ENCODE peak calls at places on chromosomes 11 and 22, in eight cellular contexts. One of them, this sample, is unnamed.

GRCh38 chr11:18527512-18527911 is 770 bp upstream of the TSG101 start:
- DNase-seq in tibial nerve: no peak
- DNase-seq in endothelial cell: no peak
- DNase-seq in neural crest cell: no peak
- DNase-seq in AG10803: peak; percentile 31
- DNase-seq in heart right ventricle: no peak
- DNase-seq in nephron progenitor cell: no peak
- DNase-seq in epithelial cell of proximal tubule: peak; percentile 45
- DNase-seq in this sample: peak; percentile 50

GRCh38 chr22:49166746-49167145 is 660.9 kb downstream of the BRD1 start:
- DNase-seq in nephron progenitor cell: no peak
- DNase-seq in neural crest cell: no peak
- DNase-seq in tibial nerve: no peak
- DNase-seq in heart right ventricle: no peak
- DNase-seq in epithelial cell of proximal tubule: no peak
- DNase-seq in endothelial cell: no peak
- DNase-seq in AG10803: no peak
- DNase-seq in this sample: no peak

GRCh38 chr11:67504950-67505561 is at the start of gene PITPNM1:
- DNase-seq in neural crest cell: peak; percentile 58
- DNase-seq in endothelial cell: peak; percentile 38
- DNase-seq in epithelial cell of proximal tubule: no peak
- DNase-seq in tibial nerve: peak; percentile 41
- DNase-seq in AG10803: peak; percentile 29
- DNase-seq in heart right ventricle: peak; percentile 87
- DNase-seq in nephron progenitor cell: peak; percentile 85
- DNase-seq in this sample: no peak

GRCh38 chr11:117547188-117547831 is 219.7 kb downstream of the CEP164 start:
- DNase-seq in endothelial cell: no peak
- DNase-seq in heart right ventricle: no peak
- DNase-seq in epithelial cell of proximal tubule: no peak
- DNase-seq in AG10803: no peak
- DNase-seq in tibial nerve: no peak
- DNase-seq in neural crest cell: no peak
- DNase-seq in nephron progenitor cell: no peak
- DNase-seq in this sample: no peak

GRCh38 chr22:27551402-27551801 is 250.2 kb downstream of the MN1 start:
- DNase-seq in neural crest cell: no peak
- DNase-seq in heart right ventricle: no peak
- DNase-seq in AG10803: no peak
- DNase-seq in epithelial cell of proximal tubule: no peak
- DNase-seq in nephron progenitor cell: no peak
- DNase-seq in tibial nerve: no peak
- DNase-seq in endothelial cell: no peak
- DNase-seq in this sample: no peak

GRCh38 chr11:125164422-125165110 is at the start of gene PKNOX2:
- DNase-seq in AG10803: peak; percentile 43
- DNase-seq in tibial nerve: peak; percentile 69
- DNase-seq in heart right ventricle: peak; percentile 83
- DNase-seq in endothelial cell: peak; percentile 95
- DNase-seq in nephron progenitor cell: peak; percentile 93
- DNase-seq in epithelial cell of proximal tubule: no peak
- DNase-seq in neural crest cell: peak; percentile 88
- DNase-seq in this sample: no peak

GRCh38 chr11:124863826-124864165 is 1.4 kb upstream of the ROBO3 start:
- DNase-seq in epithelial cell of proximal tubule: no peak
- DNase-seq in AG10803: no peak
- DNase-seq in heart right ventricle: no peak
- DNase-seq in endothelial cell: no peak
- DNase-seq in nephron progenitor cell: peak; percentile 67
- DNase-seq in tibial nerve: no peak
- DNase-seq in neural crest cell: no peak
- DNase-seq in this sample: no peak

GRCh38 chr11:79438631-79439429 is 2.0 kb downstream of the TENM4 start:
- DNase-seq in endothelial cell: peak; percentile 6
- DNase-seq in AG10803: peak; percentile 48
- DNase-seq in nephron progenitor cell: peak; percentile 22
- DNase-seq in neural crest cell: no peak
- DNase-seq in epithelial cell of proximal tubule: no peak
- DNase-seq in heart right ventricle: peak; percentile 9
- DNase-seq in tibial nerve: peak; percentile 44
- DNase-seq in this sample: no peak

GRCh38 chr22:44583076-44583760 is 85.2 kb upstream of the RTL6 start:
- DNase-seq in tibial nerve: no peak
- DNase-seq in epithelial cell of proximal tubule: no peak
- DNase-seq in AG10803: peak; percentile 12
- DNase-seq in endothelial cell: no peak
- DNase-seq in neural crest cell: no peak
- DNase-seq in nephron progenitor cell: no peak
- DNase-seq in heart right ventricle: no peak
- DNase-seq in this sample: no peak

GRCh38 chr11:6229911-6230310 is 4.5 kb downstream of the FHIP1B start:
- DNase-seq in neural crest cell: no peak
- DNase-seq in epithelial cell of proximal tubule: no peak
- DNase-seq in tibial nerve: no peak
- DNase-seq in nephron progenitor cell: no peak
- DNase-seq in heart right ventricle: no peak
- DNase-seq in AG10803: no peak
- DNase-seq in endothelial cell: no peak
- DNase-seq in this sample: no peak

GRCh38 chr22:40334899-40335298 is 11.4 kb upstream of the ADSL start:
- DNase-seq in neural crest cell: no peak
- DNase-seq in nephron progenitor cell: no peak
- DNase-seq in heart right ventricle: no peak
- DNase-seq in endothelial cell: no peak
- DNase-seq in epithelial cell of proximal tubule: no peak
- DNase-seq in tibial nerve: no peak
- DNase-seq in AG10803: no peak
- DNase-seq in this sample: no peak

GRCh38 chr11:78350101-78350645 is 67.4 kb downstream of the GAB2 start:
- DNase-seq in heart right ventricle: no peak
- DNase-seq in AG10803: peak; percentile 49
- DNase-seq in tibial nerve: no peak
- DNase-seq in endothelial cell: no peak
- DNase-seq in nephron progenitor cell: no peak
- DNase-seq in neural crest cell: no peak
- DNase-seq in epithelial cell of proximal tubule: no peak
- DNase-seq in this sample: no peak

GRCh38 chr11:75858613-75859012 is 43.6 kb downstream of the UVRAG start:
- DNase-seq in nephron progenitor cell: no peak
- DNase-seq in neural crest cell: no peak
- DNase-seq in heart right ventricle: no peak
- DNase-seq in tibial nerve: no peak
- DNase-seq in epithelial cell of proximal tubule: no peak
- DNase-seq in endothelial cell: no peak
- DNase-seq in AG10803: peak; percentile 76
- DNase-seq in this sample: no peak

DNA sequence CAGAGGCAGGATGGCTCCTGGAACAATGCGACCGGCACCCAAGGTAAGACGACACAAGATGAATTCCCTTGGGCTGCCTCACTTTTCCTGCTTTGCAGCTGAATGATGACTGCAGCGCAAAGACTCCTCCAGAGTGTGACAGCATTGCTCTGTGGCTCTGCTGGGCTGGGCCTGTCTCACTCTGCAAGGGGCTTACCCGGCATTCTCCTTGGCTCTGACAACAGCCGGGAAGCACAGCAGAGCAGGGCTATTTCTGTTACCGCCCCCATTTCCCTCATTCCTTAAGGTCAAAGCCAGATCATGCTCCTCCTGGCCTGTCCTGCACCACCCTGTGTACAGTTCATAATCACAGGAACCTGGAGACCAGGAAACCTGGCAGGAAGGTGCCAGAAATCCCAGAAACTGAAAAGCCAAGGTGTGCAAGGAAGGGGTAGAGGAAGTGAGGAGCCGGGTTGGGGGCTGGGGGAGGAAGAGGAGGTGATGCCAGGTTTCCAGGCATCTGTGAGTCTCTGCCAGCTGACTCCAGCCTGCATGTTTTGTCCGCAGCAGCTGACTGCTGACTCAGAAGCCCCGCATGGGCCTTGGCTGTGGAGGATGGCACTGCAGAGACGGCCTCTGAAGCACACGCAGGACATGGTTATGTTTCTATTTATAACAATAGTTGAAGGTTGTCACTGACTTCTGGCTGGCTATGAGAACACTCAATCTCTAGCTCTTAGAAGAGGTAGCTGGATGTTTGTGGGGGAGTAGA is 113.6 kb downstream of the MICAL3 start:
- DNase-seq in AG10803: peak; percentile 86
- DNase-seq in heart right ventricle: peak; percentile 69
- DNase-seq in tibial nerve: peak; percentile 28
- DNase-seq in nephron progenitor cell: peak; percentile 57
- DNase-seq in endothelial cell: peak; percentile 60
- DNase-seq in neural crest cell: peak; percentile 29
- DNase-seq in epithelial cell of proximal tubule: peak; percentile 87
- DNase-seq in this sample: peak; percentile 66
- TF ChIP-seq CTCF in AG10803: peak; percentile 64
- TF ChIP-seq CTCF in heart right ventricle: peak; percentile 53
- TF ChIP-seq CTCF in tibial nerve: no peak
- TF ChIP-seq CTCF in nephron progenitor cell: no peak
- TF ChIP-seq CTCF in endothelial cell: no peak
- TF ChIP-seq CTCF in neural crest cell: no peak
- TF ChIP-seq CTCF in epithelial cell of proximal tubule: peak; percentile 62
- TF ChIP-seq CTCF in this sample: peak; percentile 85

GRCh38 chr11:92735039-92735438 is 234.4 kb upstream of the MTNR1B start:
- DNase-seq in heart right ventricle: no peak
- DNase-seq in tibial nerve: no peak
- DNase-seq in endothelial cell: no peak
- DNase-seq in AG10803: no peak
- DNase-seq in neural crest cell: no peak
- DNase-seq in epithelial cell of proximal tubule: no peak
- DNase-seq in nephron progenitor cell: no peak
- DNase-seq in this sample: no peak
- TF ChIP-seq CTCF in heart right ventricle: peak; percentile 17
- TF ChIP-seq CTCF in tibial nerve: no peak
- TF ChIP-seq CTCF in endothelial cell: peak; percentile 53
- TF ChIP-seq CTCF in AG10803: peak; percentile 56
- TF ChIP-seq CTCF in neural crest cell: peak; percentile 53
- TF ChIP-seq CTCF in epithelial cell of proximal tubule: peak; percentile 66
- TF ChIP-seq CTCF in nephron progenitor cell: peak; percentile 35
- TF ChIP-seq CTCF in this sample: no peak

DNA sequence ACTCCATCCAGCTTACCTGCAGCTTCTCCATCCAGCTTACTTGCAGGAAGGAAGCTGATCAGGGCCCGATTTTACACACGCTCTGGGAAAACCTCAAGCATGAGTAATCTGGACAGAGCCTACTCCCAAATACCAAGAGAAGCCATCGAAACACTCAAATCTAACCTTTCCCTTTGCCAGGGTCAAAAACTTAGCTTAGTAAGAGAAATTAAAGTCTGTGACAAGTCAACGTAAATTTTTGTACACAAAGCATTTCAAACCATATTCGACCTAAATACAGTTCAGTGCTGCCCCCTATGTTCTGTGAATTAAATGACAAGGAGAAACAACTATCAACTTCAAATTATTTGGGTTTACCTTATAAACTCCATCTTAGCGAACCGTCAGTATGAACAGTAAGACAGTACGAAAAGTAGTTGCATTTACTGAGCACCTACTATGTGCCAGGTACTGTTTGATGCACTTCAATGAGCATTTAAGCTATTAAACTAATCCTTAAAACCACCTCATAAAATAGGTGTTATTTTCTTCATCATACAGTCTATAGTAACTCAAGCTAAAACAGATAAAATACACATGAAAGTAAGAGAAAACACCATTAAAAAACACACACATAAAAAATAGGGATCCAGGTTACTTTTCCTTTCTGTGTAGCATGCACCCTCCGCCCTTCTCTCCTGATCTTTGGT is 36.9 kb downstream of the ARFGAP3 start:
- DNase-seq in endothelial cell: no peak
- DNase-seq in heart right ventricle: no peak
- DNase-seq in tibial nerve: no peak
- DNase-seq in neural crest cell: no peak
- DNase-seq in AG10803: peak; percentile 59
- DNase-seq in nephron progenitor cell: no peak
- DNase-seq in epithelial cell of proximal tubule: no peak
- DNase-seq in this sample: peak; percentile 35
- TF ChIP-seq CTCF in endothelial cell: peak; percentile 85
- TF ChIP-seq CTCF in heart right ventricle: peak; percentile 65
- TF ChIP-seq CTCF in tibial nerve: no peak
- TF ChIP-seq CTCF in neural crest cell: peak; percentile 71
- TF ChIP-seq CTCF in AG10803: no peak
- TF ChIP-seq CTCF in nephron progenitor cell: peak; percentile 54
- TF ChIP-seq CTCF in epithelial cell of proximal tubule: peak; percentile 57
- TF ChIP-seq CTCF in this sample: peak; percentile 34

DNA sequence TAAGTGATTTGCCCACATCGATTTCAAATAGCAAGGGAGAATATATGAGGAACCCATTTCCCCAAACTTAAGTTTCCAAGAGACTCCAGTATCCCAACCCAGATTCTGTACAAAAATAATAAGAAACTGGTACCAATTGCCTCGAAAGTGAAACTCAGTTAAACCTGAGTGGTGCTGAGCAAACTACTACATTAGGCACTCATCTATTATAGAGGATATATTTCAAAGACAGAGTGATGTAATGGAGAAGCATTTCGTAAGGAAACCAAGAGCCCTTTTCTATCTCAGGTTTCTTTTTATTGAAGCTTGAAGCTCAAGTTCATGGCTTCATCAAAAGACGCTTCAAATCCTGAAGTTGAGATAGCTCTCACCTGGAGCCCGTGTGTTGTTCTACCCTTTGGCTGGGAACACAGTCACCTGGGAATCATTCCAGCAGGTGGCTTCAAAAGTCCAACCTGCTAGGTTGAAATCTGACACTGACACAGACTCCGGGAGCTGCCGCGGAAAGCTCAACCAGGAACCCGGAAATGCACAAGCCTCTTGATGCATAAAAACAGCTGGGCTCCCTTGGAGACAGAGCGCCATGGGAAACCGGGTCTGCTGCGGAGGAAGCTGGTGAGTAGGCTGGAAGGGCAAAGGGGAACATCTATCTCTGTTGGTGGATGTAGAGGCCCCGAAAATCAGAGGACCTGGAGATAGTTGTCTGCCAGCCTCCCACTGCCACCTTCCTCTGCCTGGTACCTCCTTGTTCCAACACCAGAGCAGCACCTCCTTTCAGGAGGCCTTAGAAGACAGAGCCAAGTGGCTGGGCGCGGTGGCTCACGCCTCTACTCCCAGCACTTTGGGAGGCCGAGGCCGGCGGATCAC is at the start of gene C11orf52:
- DNase-seq in tibial nerve: no peak
- DNase-seq in nephron progenitor cell: peak; percentile 57
- DNase-seq in epithelial cell of proximal tubule: no peak
- DNase-seq in neural crest cell: no peak
- DNase-seq in endothelial cell: peak; percentile 55
- DNase-seq in heart right ventricle: no peak
- DNase-seq in AG10803: peak; percentile 48
- DNase-seq in this sample: no peak
- TF ChIP-seq CTCF in tibial nerve: no peak
- TF ChIP-seq CTCF in nephron progenitor cell: no peak
- TF ChIP-seq CTCF in epithelial cell of proximal tubule: peak; percentile 8
- TF ChIP-seq CTCF in neural crest cell: no peak
- TF ChIP-seq CTCF in endothelial cell: no peak
- TF ChIP-seq CTCF in heart right ventricle: no peak
- TF ChIP-seq CTCF in AG10803: no peak
- TF ChIP-seq CTCF in this sample: no peak

GRCh38 chr11:119057000-119057769 is at the start of gene HYOU1:
- DNase-seq in endothelial cell: peak; percentile 99
- DNase-seq in AG10803: peak; percentile 95
- DNase-seq in neural crest cell: peak; percentile 98
- DNase-seq in epithelial cell of proximal tubule: peak; percentile 41
- DNase-seq in tibial nerve: peak; percentile 99
- DNase-seq in nephron progenitor cell: peak; percentile 100
- DNase-seq in heart right ventricle: peak; percentile 98
- DNase-seq in this sample: peak; percentile 92
- TF ChIP-seq CTCF in endothelial cell: no peak
- TF ChIP-seq CTCF in AG10803: peak; percentile 32
- TF ChIP-seq CTCF in neural crest cell: peak; percentile 46
- TF ChIP-seq CTCF in epithelial cell of proximal tubule: peak; percentile 30
- TF ChIP-seq CTCF in tibial nerve: no peak
- TF ChIP-seq CTCF in nephron progenitor cell: peak; percentile 24
- TF ChIP-seq CTCF in heart right ventricle: no peak
- TF ChIP-seq CTCF in this sample: peak; percentile 30

This sample was measured in AG09319.